ENCODE peak calls at places on chromosomes 2 and 18, in ten cellular contexts. One of them, this sample, is unnamed.

GRCh38 chr2:176653856-176654443 is 384.7 kb downstream of the MTX2 start:
- DNase-seq in A172: peak; percentile 85
- DNase-seq in amniotic stem cell: peak; percentile 31
- DNase-seq in hepatic stellate cell: peak; percentile 20
- DNase-seq in naive B cell: no peak
- DNase-seq in C1 segment of cervical spinal cord: no peak
- DNase-seq in stimulated activated CD4-positive, alpha-beta T cell treated with anti-CD3 and anti-CD28 coated beads, TNF-alpha, amount 100 ng/mL, for 48 hours: peak; percentile 6
- DNase-seq in MG63: peak; percentile 68
- DNase-seq in WTC11: peak; percentile 74
- DNase-seq in HS-5: peak; percentile 48
- DNase-seq in this sample: no peak

GRCh38 chr2:40584432-40584831 is 132.5 kb upstream of the SLC8A1 start:
- DNase-seq in A172: peak; percentile 2
- DNase-seq in amniotic stem cell: no peak
- DNase-seq in hepatic stellate cell: no peak
- DNase-seq in naive B cell: no peak
- DNase-seq in C1 segment of cervical spinal cord: no peak
- DNase-seq in stimulated activated CD4-positive, alpha-beta T cell treated with anti-CD3 and anti-CD28 coated beads, TNF-alpha, amount 100 ng/mL, for 48 hours: no peak
- DNase-seq in MG63: peak; percentile 3
- DNase-seq in WTC11: no peak
- DNase-seq in HS-5: peak; percentile 56
- DNase-seq in this sample: no peak

GRCh38 chr2:215968499-215968898 is 44.9 kb downstream of the MREG start:
- DNase-seq in A172: no peak
- DNase-seq in amniotic stem cell: no peak
- DNase-seq in hepatic stellate cell: no peak
- DNase-seq in naive B cell: no peak
- DNase-seq in C1 segment of cervical spinal cord: no peak
- DNase-seq in stimulated activated CD4-positive, alpha-beta T cell treated with anti-CD3 and anti-CD28 coated beads, TNF-alpha, amount 100 ng/mL, for 48 hours: no peak
- DNase-seq in MG63: no peak
- DNase-seq in WTC11: no peak
- DNase-seq in HS-5: no peak
- DNase-seq in this sample: no peak

GRCh38 chr2:63719052-63719451 is 122.6 kb upstream of the UGP2 start:
- DNase-seq in A172: no peak
- DNase-seq in amniotic stem cell: no peak
- DNase-seq in hepatic stellate cell: no peak
- DNase-seq in naive B cell: no peak
- DNase-seq in C1 segment of cervical spinal cord: no peak
- DNase-seq in stimulated activated CD4-positive, alpha-beta T cell treated with anti-CD3 and anti-CD28 coated beads, TNF-alpha, amount 100 ng/mL, for 48 hours: no peak
- DNase-seq in MG63: no peak
- DNase-seq in WTC11: no peak
- DNase-seq in HS-5: no peak
- DNase-seq in this sample: no peak

GRCh38 chr18:48573632-48574293 is 34.9 kb downstream of the CTIF start:
- DNase-seq in A172: no peak
- DNase-seq in amniotic stem cell: no peak
- DNase-seq in hepatic stellate cell: no peak
- DNase-seq in naive B cell: no peak
- DNase-seq in C1 segment of cervical spinal cord: no peak
- DNase-seq in stimulated activated CD4-positive, alpha-beta T cell treated with anti-CD3 and anti-CD28 coated beads, TNF-alpha, amount 100 ng/mL, for 48 hours: no peak
- DNase-seq in MG63: no peak
- DNase-seq in WTC11: peak; percentile 36
- DNase-seq in HS-5: no peak
- DNase-seq in this sample: no peak

GRCh38 chr2:216348909-216349308 is 23.4 kb downstream of the MARCHF4 start:
- DNase-seq in A172: peak; percentile 77
- DNase-seq in amniotic stem cell: no peak
- DNase-seq in hepatic stellate cell: no peak
- DNase-seq in naive B cell: no peak
- DNase-seq in C1 segment of cervical spinal cord: no peak
- DNase-seq in stimulated activated CD4-positive, alpha-beta T cell treated with anti-CD3 and anti-CD28 coated beads, TNF-alpha, amount 100 ng/mL, for 48 hours: no peak
- DNase-seq in MG63: no peak
- DNase-seq in WTC11: no peak
- DNase-seq in HS-5: peak; percentile 76
- DNase-seq in this sample: no peak

GRCh38 chr2:203534486-203535077 is 519 bp downstream of the RAPH1 start:
- DNase-seq in A172: no peak
- DNase-seq in amniotic stem cell: no peak
- DNase-seq in hepatic stellate cell: no peak
- DNase-seq in naive B cell: peak; percentile 20
- DNase-seq in C1 segment of cervical spinal cord: no peak
- DNase-seq in stimulated activated CD4-positive, alpha-beta T cell treated with anti-CD3 and anti-CD28 coated beads, TNF-alpha, amount 100 ng/mL, for 48 hours: no peak
- DNase-seq in MG63: no peak
- DNase-seq in WTC11: no peak
- DNase-seq in HS-5: no peak
- DNase-seq in this sample: no peak

GRCh38 chr2:157181234-157181633 is 76.3 kb upstream of the GALNT5 start:
- DNase-seq in A172: no peak
- DNase-seq in amniotic stem cell: no peak
- DNase-seq in hepatic stellate cell: no peak
- DNase-seq in naive B cell: no peak
- DNase-seq in C1 segment of cervical spinal cord: no peak
- DNase-seq in stimulated activated CD4-positive, alpha-beta T cell treated with anti-CD3 and anti-CD28 coated beads, TNF-alpha, amount 100 ng/mL, for 48 hours: no peak
- DNase-seq in MG63: no peak
- DNase-seq in WTC11: no peak
- DNase-seq in HS-5: no peak
- DNase-seq in this sample: no peak

GRCh38 chr2:66682476-66682875 is 247.6 kb downstream of the MEIS1 start:
- DNase-seq in A172: no peak
- DNase-seq in amniotic stem cell: no peak
- DNase-seq in hepatic stellate cell: no peak
- DNase-seq in naive B cell: no peak
- DNase-seq in C1 segment of cervical spinal cord: no peak
- DNase-seq in stimulated activated CD4-positive, alpha-beta T cell treated with anti-CD3 and anti-CD28 coated beads, TNF-alpha, amount 100 ng/mL, for 48 hours: no peak
- DNase-seq in MG63: no peak
- DNase-seq in WTC11: no peak
- DNase-seq in HS-5: no peak
- DNase-seq in this sample: no peak

GRCh38 chr2:48205137-48205798 is 299.0 kb upstream of the FBXO11 start:
- DNase-seq in A172: no peak
- DNase-seq in amniotic stem cell: no peak
- DNase-seq in hepatic stellate cell: peak; percentile 17
- DNase-seq in naive B cell: peak; percentile 45
- DNase-seq in C1 segment of cervical spinal cord: no peak
- DNase-seq in stimulated activated CD4-positive, alpha-beta T cell treated with anti-CD3 and anti-CD28 coated beads, TNF-alpha, amount 100 ng/mL, for 48 hours: no peak
- DNase-seq in MG63: no peak
- DNase-seq in WTC11: no peak
- DNase-seq in HS-5: no peak
- DNase-seq in this sample: no peak

GRCh38 chr2:131148426-131148825 is 43.3 kb downstream of the PLEKHB2 start:
- DNase-seq in A172: no peak
- DNase-seq in amniotic stem cell: no peak
- DNase-seq in hepatic stellate cell: no peak
- DNase-seq in naive B cell: no peak
- DNase-seq in C1 segment of cervical spinal cord: no peak
- DNase-seq in stimulated activated CD4-positive, alpha-beta T cell treated with anti-CD3 and anti-CD28 coated beads, TNF-alpha, amount 100 ng/mL, for 48 hours: no peak
- DNase-seq in MG63: no peak
- DNase-seq in WTC11: no peak
- DNase-seq in HS-5: no peak
- DNase-seq in this sample: no peak

GRCh38 chr2:137467246-137467862 is 496.9 kb upstream of the HNMT start:
- DNase-seq in A172: peak; percentile 42
- DNase-seq in amniotic stem cell: no peak
- DNase-seq in hepatic stellate cell: peak; percentile 2
- DNase-seq in naive B cell: no peak
- DNase-seq in C1 segment of cervical spinal cord: no peak
- DNase-seq in stimulated activated CD4-positive, alpha-beta T cell treated with anti-CD3 and anti-CD28 coated beads, TNF-alpha, amount 100 ng/mL, for 48 hours: no peak
- DNase-seq in MG63: peak; percentile 33
- DNase-seq in WTC11: peak; percentile 66
- DNase-seq in HS-5: peak; percentile 36
- DNase-seq in this sample: no peak

GRCh38 chr18:70220628-70221027 is 15.1 kb upstream of the RTTN start:
- DNase-seq in A172: no peak
- DNase-seq in amniotic stem cell: no peak
- DNase-seq in hepatic stellate cell: no peak
- DNase-seq in naive B cell: no peak
- DNase-seq in C1 segment of cervical spinal cord: no peak
- DNase-seq in stimulated activated CD4-positive, alpha-beta T cell treated with anti-CD3 and anti-CD28 coated beads, TNF-alpha, amount 100 ng/mL, for 48 hours: no peak
- DNase-seq in MG63: no peak
- DNase-seq in WTC11: no peak
- DNase-seq in HS-5: no peak
- DNase-seq in this sample: no peak

GRCh38 chr2:196040218-196040617 is 28.4 kb downstream of the DNAH7 start:
- DNase-seq in A172: no peak
- DNase-seq in amniotic stem cell: no peak
- DNase-seq in hepatic stellate cell: no peak
- DNase-seq in naive B cell: no peak
- DNase-seq in C1 segment of cervical spinal cord: no peak
- DNase-seq in stimulated activated CD4-positive, alpha-beta T cell treated with anti-CD3 and anti-CD28 coated beads, TNF-alpha, amount 100 ng/mL, for 48 hours: no peak
- DNase-seq in MG63: no peak
- DNase-seq in WTC11: no peak
- DNase-seq in HS-5: no peak
- DNase-seq in this sample: no peak

GRCh38 chr18:13465476-13465875 is 246.9 kb downstream of the LDLRAD4 start:
- DNase-seq in A172: no peak
- DNase-seq in amniotic stem cell: no peak
- DNase-seq in hepatic stellate cell: no peak
- DNase-seq in naive B cell: no peak
- DNase-seq in C1 segment of cervical spinal cord: no peak
- DNase-seq in stimulated activated CD4-positive, alpha-beta T cell treated with anti-CD3 and anti-CD28 coated beads, TNF-alpha, amount 100 ng/mL, for 48 hours: no peak
- DNase-seq in MG63: peak; percentile 40
- DNase-seq in WTC11: no peak
- DNase-seq in HS-5: no peak
- DNase-seq in this sample: no peak

GRCh38 chr2:191234456-191234855 is 10.7 kb upstream of the MYO1B start:
- DNase-seq in A172: no peak
- DNase-seq in amniotic stem cell: no peak
- DNase-seq in hepatic stellate cell: no peak
- DNase-seq in naive B cell: no peak
- DNase-seq in C1 segment of cervical spinal cord: no peak
- DNase-seq in stimulated activated CD4-positive, alpha-beta T cell treated with anti-CD3 and anti-CD28 coated beads, TNF-alpha, amount 100 ng/mL, for 48 hours: no peak
- DNase-seq in MG63: no peak
- DNase-seq in WTC11: no peak
- DNase-seq in HS-5: no peak
- DNase-seq in this sample: no peak

GRCh38 chr2:198657520-198658121 is 800.1 kb downstream of the SATB2 start:
- DNase-seq in A172: peak; percentile 49
- DNase-seq in amniotic stem cell: peak; percentile 7
- DNase-seq in hepatic stellate cell: peak; percentile 1
- DNase-seq in naive B cell: no peak
- DNase-seq in C1 segment of cervical spinal cord: no peak
- DNase-seq in stimulated activated CD4-positive, alpha-beta T cell treated with anti-CD3 and anti-CD28 coated beads, TNF-alpha, amount 100 ng/mL, for 48 hours: no peak
- DNase-seq in MG63: peak; percentile 12
- DNase-seq in WTC11: peak; percentile 31
- DNase-seq in HS-5: no peak
- DNase-seq in this sample: no peak

GRCh38 chr2:19021721-19022120 is 336.7 kb downstream of the OSR1 start:
- DNase-seq in A172: no peak
- DNase-seq in amniotic stem cell: peak; percentile 63
- DNase-seq in hepatic stellate cell: peak; percentile 7
- DNase-seq in naive B cell: no peak
- DNase-seq in C1 segment of cervical spinal cord: no peak
- DNase-seq in stimulated activated CD4-positive, alpha-beta T cell treated with anti-CD3 and anti-CD28 coated beads, TNF-alpha, amount 100 ng/mL, for 48 hours: no peak
- DNase-seq in MG63: no peak
- DNase-seq in WTC11: no peak
- DNase-seq in HS-5: peak; percentile 73
- DNase-seq in this sample: no peak

GRCh38 chr2:56230171-56230570 is 46.4 kb downstream of the CCDC85A start:
- DNase-seq in A172: peak; percentile 46
- DNase-seq in amniotic stem cell: no peak
- DNase-seq in hepatic stellate cell: no peak
- DNase-seq in naive B cell: no peak
- DNase-seq in C1 segment of cervical spinal cord: no peak
- DNase-seq in stimulated activated CD4-positive, alpha-beta T cell treated with anti-CD3 and anti-CD28 coated beads, TNF-alpha, amount 100 ng/mL, for 48 hours: no peak
- DNase-seq in MG63: no peak
- DNase-seq in WTC11: no peak
- DNase-seq in HS-5: peak; percentile 53
- DNase-seq in this sample: no peak

GRCh38 chr2:168611091-168611490 is 155.0 kb downstream of the CERS6 start:
- DNase-seq in A172: no peak
- DNase-seq in amniotic stem cell: no peak
- DNase-seq in hepatic stellate cell: no peak
- DNase-seq in naive B cell: no peak
- DNase-seq in C1 segment of cervical spinal cord: no peak
- DNase-seq in stimulated activated CD4-positive, alpha-beta T cell treated with anti-CD3 and anti-CD28 coated beads, TNF-alpha, amount 100 ng/mL, for 48 hours: no peak
- DNase-seq in MG63: no peak
- DNase-seq in WTC11: no peak
- DNase-seq in HS-5: no peak
- DNase-seq in this sample: no peak

GRCh38 chr18:7658701-7659100 is 91.6 kb downstream of the PTPRM start:
- DNase-seq in A172: no peak
- DNase-seq in amniotic stem cell: no peak
- DNase-seq in hepatic stellate cell: no peak
- DNase-seq in naive B cell: no peak
- DNase-seq in C1 segment of cervical spinal cord: no peak
- DNase-seq in stimulated activated CD4-positive, alpha-beta T cell treated with anti-CD3 and anti-CD28 coated beads, TNF-alpha, amount 100 ng/mL, for 48 hours: no peak
- DNase-seq in MG63: no peak
- DNase-seq in WTC11: no peak
- DNase-seq in HS-5: no peak
- DNase-seq in this sample: no peak

GRCh38 chr18:37667836-37668235 is 102.2 kb upstream of the CELF4 start:
- DNase-seq in A172: no peak
- DNase-seq in amniotic stem cell: no peak
- DNase-seq in hepatic stellate cell: no peak
- DNase-seq in naive B cell: no peak
- DNase-seq in C1 segment of cervical spinal cord: no peak
- DNase-seq in stimulated activated CD4-positive, alpha-beta T cell treated with anti-CD3 and anti-CD28 coated beads, TNF-alpha, amount 100 ng/mL, for 48 hours: no peak
- DNase-seq in MG63: no peak
- DNase-seq in WTC11: no peak
- DNase-seq in HS-5: no peak
- DNase-seq in this sample: no peak

GRCh38 chr2:136281281-136282117 is 163.6 kb upstream of the CXCR4 start:
- DNase-seq in A172: no peak
- DNase-seq in amniotic stem cell: no peak
- DNase-seq in hepatic stellate cell: no peak
- DNase-seq in naive B cell: peak; percentile 28
- DNase-seq in C1 segment of cervical spinal cord: no peak
- DNase-seq in stimulated activated CD4-positive, alpha-beta T cell treated with anti-CD3 and anti-CD28 coated beads, TNF-alpha, amount 100 ng/mL, for 48 hours: no peak
- DNase-seq in MG63: no peak
- DNase-seq in WTC11: no peak
- DNase-seq in HS-5: no peak
- DNase-seq in this sample: no peak

GRCh38 chr2:190534310-190535118 is at the start of gene NEMP2:
- DNase-seq in A172: peak; percentile 65
- DNase-seq in amniotic stem cell: no peak
- DNase-seq in hepatic stellate cell: peak; percentile 48
- DNase-seq in naive B cell: peak; percentile 89
- DNase-seq in C1 segment of cervical spinal cord: peak; percentile 30
- DNase-seq in stimulated activated CD4-positive, alpha-beta T cell treated with anti-CD3 and anti-CD28 coated beads, TNF-alpha, amount 100 ng/mL, for 48 hours: peak; percentile 81
- DNase-seq in MG63: peak; percentile 89
- DNase-seq in WTC11: peak; percentile 83
- DNase-seq in HS-5: peak; percentile 41
- DNase-seq in this sample: peak; percentile 51